ENCODE peak calls at places on chromosomes 7 and 10, in eight cellular contexts. One of them, this sample, is unnamed.

GRCh38 chr10:109261231-109261630 is 662.1 kb downstream of the XPNPEP1 start:
- DNase-seq in stimulated activated CD4-positive, alpha-beta T cell treated with anti-CD3 and anti-CD28 coated beads, TNF-alpha, amount 100 ng/mL, for 24 hours: no peak
- DNase-seq in ascending aorta: no peak
- DNase-seq in fibroblast of mammary gland: no peak
- DNase-seq in HCEC 1CT: no peak
- DNase-seq in ACHN: no peak
- DNase-seq in GM23338: no peak
- DNase-seq in EH: no peak
- DNase-seq in this sample: no peak

GRCh38 chr7:44985033-44985695 is 6.3 kb upstream of the MYO1G start:
- DNase-seq in GM23338: no peak
- DNase-seq in HCEC 1CT: no peak
- DNase-seq in stimulated activated CD4-positive, alpha-beta T cell treated with anti-CD3 and anti-CD28 coated beads, TNF-alpha, amount 100 ng/mL, for 24 hours: no peak
- DNase-seq in ascending aorta: no peak
- DNase-seq in fibroblast of mammary gland: no peak
- DNase-seq in ACHN: no peak
- DNase-seq in EH: no peak
- DNase-seq in this sample: no peak

GRCh38 chr7:129225206-129225930 is 538 bp downstream of the AHCYL2 start:
- DNase-seq in fibroblast of mammary gland: peak
- DNase-seq in GM23338: peak
- DNase-seq in HCEC 1CT: peak
- DNase-seq in EH: peak
- DNase-seq in ascending aorta: no peak
- DNase-seq in stimulated activated CD4-positive, alpha-beta T cell treated with anti-CD3 and anti-CD28 coated beads, TNF-alpha, amount 100 ng/mL, for 24 hours: peak
- DNase-seq in ACHN: peak
- DNase-seq in this sample: no peak

GRCh38 chr10:86594535-86594934 is 59.8 kb upstream of the OPN4 start:
- DNase-seq in HCEC 1CT: peak
- DNase-seq in GM23338: no peak
- DNase-seq in ACHN: no peak
- DNase-seq in EH: peak
- DNase-seq in stimulated activated CD4-positive, alpha-beta T cell treated with anti-CD3 and anti-CD28 coated beads, TNF-alpha, amount 100 ng/mL, for 24 hours: no peak
- DNase-seq in fibroblast of mammary gland: peak
- DNase-seq in ascending aorta: no peak
- DNase-seq in this sample: no peak

GRCh38 chr10:44010873-44011602 is 362.4 kb upstream of the ZNF32 start:
- DNase-seq in fibroblast of mammary gland: no peak
- DNase-seq in GM23338: no peak
- DNase-seq in stimulated activated CD4-positive, alpha-beta T cell treated with anti-CD3 and anti-CD28 coated beads, TNF-alpha, amount 100 ng/mL, for 24 hours: no peak
- DNase-seq in ACHN: no peak
- DNase-seq in HCEC 1CT: no peak
- DNase-seq in ascending aorta: no peak
- DNase-seq in EH: peak
- DNase-seq in this sample: no peak

GRCh38 chr7:120405652-120406051 is 132.7 kb downstream of the KCND2 start:
- DNase-seq in ascending aorta: no peak
- DNase-seq in ACHN: no peak
- DNase-seq in stimulated activated CD4-positive, alpha-beta T cell treated with anti-CD3 and anti-CD28 coated beads, TNF-alpha, amount 100 ng/mL, for 24 hours: no peak
- DNase-seq in HCEC 1CT: no peak
- DNase-seq in EH: no peak
- DNase-seq in fibroblast of mammary gland: no peak
- DNase-seq in GM23338: no peak
- DNase-seq in this sample: no peak

GRCh38 chr7:71132521-71133231 is 732 bp downstream of the GALNT17 start:
- DNase-seq in EH: no peak
- DNase-seq in ascending aorta: no peak
- DNase-seq in GM23338: peak
- DNase-seq in stimulated activated CD4-positive, alpha-beta T cell treated with anti-CD3 and anti-CD28 coated beads, TNF-alpha, amount 100 ng/mL, for 24 hours: no peak
- DNase-seq in HCEC 1CT: no peak
- DNase-seq in ACHN: no peak
- DNase-seq in fibroblast of mammary gland: peak
- DNase-seq in this sample: no peak

GRCh38 chr7:140238778-140239652 is 62.2 kb upstream of the KDM7A start:
- DNase-seq in ACHN: no peak
- DNase-seq in ascending aorta: no peak
- DNase-seq in HCEC 1CT: no peak
- DNase-seq in GM23338: no peak
- DNase-seq in EH: no peak
- DNase-seq in fibroblast of mammary gland: no peak
- DNase-seq in stimulated activated CD4-positive, alpha-beta T cell treated with anti-CD3 and anti-CD28 coated beads, TNF-alpha, amount 100 ng/mL, for 24 hours: no peak
- DNase-seq in this sample: no peak

GRCh38 chr10:109343293-109343692 is 580.0 kb downstream of the XPNPEP1 start:
- DNase-seq in fibroblast of mammary gland: peak
- DNase-seq in GM23338: no peak
- DNase-seq in ACHN: peak
- DNase-seq in HCEC 1CT: peak
- DNase-seq in EH: peak
- DNase-seq in stimulated activated CD4-positive, alpha-beta T cell treated with anti-CD3 and anti-CD28 coated beads, TNF-alpha, amount 100 ng/mL, for 24 hours: no peak
- DNase-seq in ascending aorta: no peak
- DNase-seq in this sample: no peak

GRCh38 chr7:118918556-118918955 is 694.1 kb downstream of the ANKRD7 start:
- DNase-seq in HCEC 1CT: no peak
- DNase-seq in ascending aorta: no peak
- DNase-seq in GM23338: peak
- DNase-seq in fibroblast of mammary gland: peak
- DNase-seq in ACHN: peak
- DNase-seq in stimulated activated CD4-positive, alpha-beta T cell treated with anti-CD3 and anti-CD28 coated beads, TNF-alpha, amount 100 ng/mL, for 24 hours: no peak
- DNase-seq in EH: no peak
- DNase-seq in this sample: no peak

GRCh38 chr7:157476201-157476600 is 139.4 kb downstream of the DNAJB6 start:
- DNase-seq in ACHN: no peak
- DNase-seq in stimulated activated CD4-positive, alpha-beta T cell treated with anti-CD3 and anti-CD28 coated beads, TNF-alpha, amount 100 ng/mL, for 24 hours: no peak
- DNase-seq in HCEC 1CT: no peak
- DNase-seq in EH: no peak
- DNase-seq in fibroblast of mammary gland: no peak
- DNase-seq in ascending aorta: no peak
- DNase-seq in GM23338: no peak
- DNase-seq in this sample: no peak

GRCh38 chr7:66627876-66628360 is 763 bp upstream of the KCTD7 start:
- DNase-seq in ascending aorta: no peak
- DNase-seq in GM23338: no peak
- DNase-seq in EH: no peak
- DNase-seq in ACHN: no peak
- DNase-seq in fibroblast of mammary gland: no peak
- DNase-seq in HCEC 1CT: no peak
- DNase-seq in stimulated activated CD4-positive, alpha-beta T cell treated with anti-CD3 and anti-CD28 coated beads, TNF-alpha, amount 100 ng/mL, for 24 hours: no peak
- DNase-seq in this sample: no peak

GRCh38 chr7:144656960-144657359 is 178.9 kb downstream of the TPK1 start:
- DNase-seq in ACHN: no peak
- DNase-seq in stimulated activated CD4-positive, alpha-beta T cell treated with anti-CD3 and anti-CD28 coated beads, TNF-alpha, amount 100 ng/mL, for 24 hours: no peak
- DNase-seq in HCEC 1CT: no peak
- DNase-seq in EH: no peak
- DNase-seq in fibroblast of mammary gland: no peak
- DNase-seq in GM23338: peak
- DNase-seq in ascending aorta: no peak
- DNase-seq in this sample: no peak